ENCODE peak calls at places on chromosomes 6 and 20, in eight cellular contexts. Z is trophoblast cell, J is mammary epithelial cell, T is HepG2, V is neural progenitor cell, C is astrocyte, H is MM.1S, W is HCT116. K is an unnamed sample.

GRCh38 chr6:121523628-121524027 is 88.2 kb downstream of the GJA1 start:
- DNase-seq in J (no peak), H (no peak), T (no peak), C (peak; percentile 27), V (no peak), Z (no peak), W (no peak), K (no peak)

GRCh38 chr20:58059145-58059544 is 169.3 kb downstream of the ANKRD60 start:
- DNase-seq in T (no peak), H (no peak), Z (no peak), J (no peak), C (no peak), V (no peak), W (no peak), K (no peak)

GRCh38 chr6:18022398-18023231 is 35.2 kb upstream of the KIF13A start:
- DNase-seq in C (peak; percentile 80), T (no peak), W (no peak), V (peak; percentile 95), Z (peak; percentile 63), H (no peak), J (peak; percentile 58), K (no peak)

GRCh38 chr20:40676466-40676865 is 12.6 kb downstream of the MAFB start:
- DNase-seq in T (no peak), H (peak; percentile 44), Z (no peak), V (no peak), J (no peak), W (no peak), C (no peak), K (no peak)

GRCh38 chr6:7833753-7834075 is 76.9 kb downstream of the TXNDC5 start:
- DNase-seq in V (no peak), Z (peak; percentile 6), T (no peak), J (no peak), C (no peak), H (no peak), W (no peak), K (no peak)

GRCh38 chr6:64520050-64520449 is 884.4 kb downstream of the PHF3 start:
- DNase-seq in Z (peak; percentile 0), H (peak; percentile 38), C (peak; percentile 93), J (peak; percentile 85), T (no peak), W (no peak), V (no peak), K (no peak)

GRCh38 chr6:75850026-75850385 is 101.0 kb downstream of the MYO6 start:
- DNase-seq in Z (no peak), H (no peak), C (no peak), V (no peak), J (no peak), W (no peak), T (no peak), K (no peak)

GRCh38 chr6:158328952-158329351 is 16.7 kb downstream of the TULP4 start:
- DNase-seq in C (no peak), H (no peak), Z (no peak), W (no peak), T (no peak), J (no peak), V (no peak), K (no peak)

GRCh38 chr6:52534966-52535390 is 41.9 kb downstream of the TRAM2 start:
- DNase-seq in V (no peak), C (no peak), J (no peak), T (no peak), W (no peak), Z (no peak), H (no peak), K (peak; percentile 86)

GRCh38 chr20:10565922-10566897 is 107.6 kb downstream of the JAG1 start:
- DNase-seq in V (no peak), T (peak; percentile 100), Z (no peak), W (no peak), H (no peak), J (no peak), C (no peak), K (no peak)

GRCh38 chr20:10562929-10563328 is 110.9 kb downstream of the JAG1 start:
- DNase-seq in W (no peak), Z (no peak), H (no peak), T (no peak), C (no peak), V (no peak), J (peak; percentile 72), K (no peak)

GRCh38 chr20:10561302-10561701 is 112.5 kb downstream of the JAG1 start:
- DNase-seq in V (no peak), H (no peak), W (no peak), T (no peak), Z (no peak), J (no peak), C (no peak), K (no peak)

GRCh38 chr20:10565191-10565921 is 108.4 kb downstream of the JAG1 start:
- DNase-seq in Z (no peak), J (peak; percentile 59), W (no peak), C (peak; percentile 92), H (no peak), V (no peak), T (peak; percentile 99), K (no peak)

DNA sequence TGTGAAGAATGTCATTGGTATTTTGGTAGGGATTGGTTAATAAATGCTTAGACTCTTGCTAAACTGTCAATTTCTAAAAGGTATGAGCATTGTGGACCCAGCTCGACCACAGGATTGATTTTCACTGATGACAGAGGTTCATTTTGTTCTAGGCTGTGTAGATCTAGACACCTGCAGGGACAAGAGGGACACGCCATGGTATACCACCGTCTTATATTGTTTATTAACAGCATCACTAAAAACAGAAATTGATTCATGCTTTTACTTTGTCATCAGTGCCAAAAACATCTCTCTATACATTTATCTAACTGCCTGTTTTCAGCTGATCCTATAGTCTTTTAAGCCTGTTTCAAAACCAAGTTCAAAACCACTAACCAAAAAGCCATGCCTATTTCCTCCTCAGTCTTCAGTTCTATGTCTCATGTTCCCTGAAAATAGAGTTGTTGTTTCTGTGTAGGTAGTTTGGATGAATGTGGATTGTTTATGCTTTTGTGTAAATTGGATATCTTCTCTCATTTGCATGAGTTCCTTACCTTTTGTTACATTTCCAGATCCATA is 109.8 kb downstream of the JAG1 start:
- DNase-seq in W (no peak), V (no peak), J (no peak), H (no peak), Z (no peak), C (no peak), T (no peak), K (no peak)
- H3K9ac ChIP-seq in W (no peak overlapping the region), V (no peak overlapping the region), J (no peak overlapping the region), H (no peak overlapping the region), Z (no peak overlapping the region), C (no peak overlapping the region), T (no peak overlapping the region), K (no peak overlapping the region)

GRCh38 chr6:24865161-24865560 is 66.4 kb upstream of the ARMH2 start:
- DNase-seq in Z (no peak), C (no peak), H (no peak), T (no peak), W (no peak), J (no peak), V (no peak), K (no peak)
- H3K79me2 ChIP-seq in Z (no peaks in the 10 kb centered on the region), C (no peaks in the 10 kb centered on the region), H (no peaks in the 10 kb centered on the region), T (no peaks in the 10 kb centered on the region), W (no peaks in the 10 kb centered on the region), J (no peaks in the 10 kb centered on the region), V (no peaks in the 10 kb centered on the region), K (no peaks in the 10 kb centered on the region)

GRCh38 chr20:23200914-23201313 is 114.8 kb upstream of the CD93 start:
- DNase-seq in Z (peak; percentile 40), C (peak; percentile 10), T (peak; percentile 62), V (peak; percentile 51), H (no peak), W (peak; percentile 48), J (peak; percentile 45), K (peak; percentile 43)

GRCh38 chr20:23200413-23200812 is 114.3 kb upstream of the CD93 start:
- DNase-seq in W (no peak), H (no peak), Z (no peak), C (no peak), V (no peak), T (no peak), J (no peak), K (no peak)

GRCh38 chr20:23199356-23199755 is 113.2 kb upstream of the CD93 start:
- DNase-seq in W (no peak), T (no peak), Z (no peak), V (no peak), H (no peak), J (no peak), C (no peak), K (no peak)

GRCh38 chr20:23203310-23203709 is 117.2 kb upstream of the CD93 start:
- DNase-seq in H (no peak), Z (no peak), W (no peak), V (no peak), T (no peak), C (no peak), J (no peak), K (no peak)

GRCh38 chr20:23201658-23202057 is 115.5 kb upstream of the CD93 start:
- DNase-seq in W (no peak), H (no peak), C (no peak), J (no peak), Z (no peak), T (no peak), V (no peak), K (no peak)
- H2AFZ ChIP-seq in W (no peak overlapping the region), H (no peak overlapping the region), C (no peak overlapping the region), J (peak overlapping the region; percentile 10), Z (no peak overlapping the region), T (no peak overlapping the region), V (no peak overlapping the region), K (no peak overlapping the region)

DNA sequence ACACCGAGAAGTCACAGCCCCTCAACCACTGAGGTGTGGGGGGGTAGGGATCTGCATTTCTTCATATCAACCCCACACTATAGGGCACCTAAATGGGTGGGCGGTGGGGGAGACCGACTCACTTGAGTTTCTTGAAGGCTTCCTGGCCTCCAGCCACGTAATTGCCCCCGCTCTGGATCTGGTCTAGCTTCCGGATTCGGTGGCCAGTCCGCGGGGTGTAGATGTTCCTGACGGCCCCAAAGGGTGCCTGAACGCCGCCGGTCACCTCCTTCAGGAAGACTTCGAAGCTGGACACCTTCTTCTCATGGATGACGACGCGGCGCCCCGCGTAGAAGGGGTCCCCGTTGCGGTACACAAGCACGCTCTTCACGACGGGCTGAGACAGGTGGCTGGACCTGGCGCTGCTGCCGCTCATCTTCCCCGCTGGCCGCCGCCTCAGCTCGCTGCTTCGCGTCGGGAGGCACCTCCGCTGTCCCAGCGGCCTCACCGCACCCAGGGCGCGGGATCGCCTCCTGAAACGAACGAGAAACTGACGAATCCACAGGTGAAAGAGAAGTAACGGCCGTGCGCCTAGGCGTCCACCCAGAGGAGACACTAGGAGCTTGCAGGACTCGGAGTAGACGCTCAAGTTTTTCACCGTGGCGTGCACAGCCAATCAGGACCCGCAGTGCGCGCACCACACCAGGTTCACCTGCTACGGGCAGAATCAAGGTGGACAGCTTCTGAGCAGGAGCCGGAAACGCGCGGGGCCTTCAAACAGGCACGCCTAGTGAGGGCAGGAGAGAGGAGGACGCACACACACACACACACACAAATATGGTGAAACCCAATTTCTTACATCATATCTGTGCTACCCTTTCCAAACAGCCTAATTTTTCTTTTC is at the start of gene DCDC2:
- DNase-seq in Z (peak; percentile 78), C (peak; percentile 22), H (no peak), W (no peak), J (peak; percentile 51), V (peak; percentile 6), T (peak; percentile 87), K (no peak)
- H3K9ac ChIP-seq in Z (no peak within 1 kb of the TSS), C (no peak within 1 kb of the TSS), H (no peak within 1 kb of the TSS), W (no peak within 1 kb of the TSS), J (no peak within 1 kb of the TSS), V (no peak within 1 kb of the TSS), T (peak within 1 kb of the TSS; percentile 79), K (no peak within 1 kb of the TSS)

K was measured in DND-41.